ENCODE peak calls at places on chromosome 19, in four cellular contexts. H, C, N and M are unnamed samples.

GRCh38 chr19:34686455-34686854 is 9.0 kb downstream of the ZNF302 start:
- DNase-seq in H (no peak), C (no peak), N (no peak), M (no peak)

GRCh38 chr19:5165697-5166019 is 175.0 kb downstream of the PTPRS start:
- DNase-seq in H (no peak), C (no peak), N (no peak), M (no peak)

GRCh38 chr19:31340059-31341025 is 8.9 kb downstream of the TSHZ3 start:
- DNase-seq in H (no peak), C (no peak), N (no peak), M (peak)

GRCh38 chr19:3832001-3832400 is 36.8 kb downstream of the ZFR2 start:
- DNase-seq in H (no peak), C (no peak), N (no peak), M (no peak)

GRCh38 chr19:1449467-1450442 is at the start of gene APC2:
- DNase-seq in H (no peak), C (no peak), N (peak), M (no peak)

GRCh38 chr19:43643326-43643725 is 3.7 kb upstream of the CADM4 start:
- DNase-seq in H (no peak), C (no peak), N (no peak), M (no peak)

GRCh38 chr19:6730153-6730804 is 7.1 kb downstream of the GPR108 start:
- DNase-seq in H (no peak), C (no peak), N (peak), M (no peak)

GRCh38 chr19:7924241-7924640 is 1.7 kb downstream of the CTXN1 start:
- DNase-seq in H (no peak), C (no peak), N (no peak), M (no peak)

GRCh38 chr19:54104998-54105715 is 2.5 kb downstream of the NDUFA3 start:
- DNase-seq in H (no peak), C (no peak), N (no peak), M (no peak)

GRCh38 chr19:42176649-42176989 is 40.9 kb downstream of the DEDD2 start:
- DNase-seq in H (no peak), C (no peak), N (peak), M (no peak)

GRCh38 chr19:17324357-17325114 is 10.1 kb downstream of the ANO8 start:
- DNase-seq in H (no peak), C (no peak), N (no peak), M (no peak)

GRCh38 chr19:37991841-37992248 is 84.8 kb downstream of the SIPA1L3 start:
- DNase-seq in H (no peak), C (peak), N (no peak), M (no peak)

GRCh38 chr19:15280048-15280725 is 47.9 kb upstream of the EPHX3 start:
- DNase-seq in H (no peak), C (peak), N (no peak), M (no peak)

GRCh38 chr19:5336195-5336965 is 4.2 kb downstream of the PTPRS start:
- DNase-seq in H (no peak), C (no peak), N (no peak), M (no peak)

GRCh38 chr19:35027851-35028599 is 2.2 kb upstream of the SCN1B start:
- DNase-seq in H (no peak), C (no peak), N (no peak), M (no peak)

GRCh38 chr19:51926784-51927741 is at the start of gene ZNF613:
- DNase-seq in H (peak), C (peak), N (peak), M (peak)
- TF ChIP-seq CTCF in H (peak), C (peak), N (no peak), M (no peak)

GRCh38 chr19:45152504-45153338 is 8.1 kb downstream of the NKPD1 start:
- DNase-seq in H (no peak), C (no peak), N (no peak), M (no peak)
- TF ChIP-seq CTCF in H (no peak), C (no peak), N (no peak), M (no peak)

GRCh38 chr19:10421240-10421948 is 1.1 kb downstream of the PDE4A start:
- DNase-seq in H (no peak), C (no peak), N (no peak), M (no peak)
- TF ChIP-seq CTCF in H (peak), C (peak), N (no peak), M (no peak)

GRCh38 chr19:13152356-13152853 is 2.2 kb downstream of the IER2 start:
- DNase-seq in H (no peak), C (no peak), N (no peak), M (no peak)

GRCh38 chr19:13150919-13151604 is 851 bp downstream of the IER2 start:
- DNase-seq in H (no peak), C (no peak), N (no peak), M (peak)

GRCh38 chr19:13150187-13150918 is at the start of the genes IER2 and STX10:
- DNase-seq in H (no peak), C (peak), N (peak), M (peak)

GRCh38 chr19:13152854-13153626 is 2.8 kb downstream of the IER2 start:
- DNase-seq in H (no peak), C (peak), N (peak), M (peak)

GRCh38 chr19:13151605-13152355 is 1.6 kb downstream of the IER2 start:
- DNase-seq in H (no peak), C (peak), N (peak), M (peak)
- TF ChIP-seq CTCF in H (no peak), C (no peak), N (no peak), M (no peak)

DNA sequence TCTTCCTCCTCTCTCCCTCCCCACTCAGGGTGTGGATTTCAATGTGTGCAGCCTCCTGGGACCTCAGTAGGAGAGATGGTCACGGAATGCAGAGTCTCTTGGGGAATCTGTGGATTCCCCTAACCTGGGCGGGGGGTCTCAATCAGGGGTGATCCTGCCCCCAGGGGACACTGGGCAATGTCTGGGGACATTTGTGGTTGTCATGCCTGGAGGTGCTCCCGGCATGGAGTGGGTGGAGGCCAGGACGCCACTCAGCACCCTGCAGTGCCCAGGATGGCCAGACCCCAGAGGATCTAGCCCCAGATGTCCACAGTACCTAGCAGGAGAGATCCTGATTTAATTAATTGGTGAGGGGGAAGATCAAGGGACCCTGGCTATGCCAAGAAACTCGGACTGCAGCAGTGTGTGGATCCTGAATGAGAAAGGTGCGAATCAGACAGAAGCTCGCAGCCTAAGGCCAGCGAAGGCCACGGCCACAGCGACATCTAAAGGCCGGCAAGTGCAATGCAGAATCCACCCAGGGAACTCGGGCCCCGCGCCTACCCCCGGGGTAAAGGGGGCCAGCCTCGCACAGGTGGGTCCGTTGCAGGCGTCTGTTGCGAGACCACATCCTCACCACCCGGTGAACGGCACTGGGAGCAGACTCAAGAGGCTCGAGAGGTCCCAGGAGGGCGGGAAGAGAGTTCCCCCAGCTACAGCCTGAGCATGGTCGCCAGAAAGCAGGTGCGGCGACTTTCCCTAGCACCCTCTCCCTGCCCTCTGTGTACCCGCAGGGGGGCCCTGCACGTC is 88.8 kb downstream of the GNG7 start:
- DNase-seq in H (no peak), C (no peak), N (no peak), M (no peak)
- TF ChIP-seq CTCF in H (peak), C (peak), N (peak), M (peak)

DNA sequence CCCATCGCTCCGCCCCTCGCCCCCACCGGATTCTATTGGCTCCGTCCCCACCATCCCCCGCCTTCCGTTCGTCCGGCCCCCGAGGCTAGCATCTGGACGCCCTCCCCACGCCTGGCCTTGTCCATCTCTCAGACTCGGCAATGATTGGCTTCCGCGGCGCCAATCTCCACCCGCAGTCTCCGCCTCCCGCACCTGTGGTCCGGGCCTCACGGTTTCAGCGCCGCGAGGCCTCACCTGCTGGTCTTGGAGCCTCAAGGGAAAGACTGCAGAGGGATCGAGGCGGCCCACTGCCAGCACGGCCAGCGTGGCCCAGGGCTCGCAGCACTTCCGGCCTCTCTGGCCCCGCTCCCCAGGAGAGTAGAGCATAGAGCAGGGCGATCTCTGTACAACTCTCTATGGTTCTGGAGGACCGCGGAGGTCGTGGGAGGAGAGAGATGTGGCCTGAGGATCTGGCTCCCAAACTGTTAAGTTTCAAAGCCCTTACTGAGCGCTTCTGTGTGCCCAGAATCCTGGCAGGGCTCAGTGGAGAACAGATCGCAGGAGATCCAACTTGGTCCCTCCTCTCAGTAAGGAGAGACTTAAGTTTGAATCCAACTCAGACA is at the start of gene ERCC1:
- DNase-seq in H (no peak), C (peak), N (peak), M (peak)
- TF ChIP-seq CTCF in H (no peak), C (no peak), N (no peak), M (no peak)

DNA sequence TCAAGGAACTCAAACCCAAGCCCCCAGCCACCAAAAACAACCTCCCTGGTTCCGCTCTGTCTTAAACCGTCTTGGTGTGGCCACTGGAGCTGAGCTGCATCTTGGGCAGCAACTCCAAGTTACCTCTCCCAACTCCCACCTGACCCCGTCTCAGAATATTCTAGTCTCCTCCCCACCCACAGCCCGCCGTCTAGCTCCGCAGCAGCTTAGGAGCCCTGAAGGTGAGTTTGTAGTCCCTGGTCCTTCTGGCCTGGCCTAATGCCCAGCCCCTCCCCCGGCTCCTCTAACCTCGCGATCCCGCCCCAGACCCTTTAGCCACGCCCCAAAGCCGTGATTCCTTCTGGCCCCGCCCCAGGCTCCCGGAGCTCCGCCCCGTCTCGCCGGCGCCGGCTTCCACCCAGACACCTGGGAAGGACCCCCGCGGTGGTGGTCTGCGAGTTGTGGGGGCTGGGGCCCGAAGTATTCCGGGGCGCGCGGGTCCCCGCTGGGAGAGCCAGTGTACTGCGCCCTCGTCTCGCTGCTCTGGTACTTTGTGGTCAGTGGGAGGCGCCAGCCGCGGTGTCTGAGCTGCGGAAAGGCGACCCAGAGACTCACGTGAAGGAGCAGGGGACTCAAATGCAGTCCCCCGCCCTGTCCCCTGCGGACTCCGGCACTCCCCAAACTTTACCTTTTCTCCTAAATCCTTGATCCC is 2.5 kb upstream of the LHB start:
- DNase-seq in H (no peak), C (peak), N (peak), M (no peak)
- TF ChIP-seq CTCF in H (no peak), C (no peak), N (peak), M (peak)

GRCh38 chr19:56155124-56155687 is 14.1 kb downstream of the ZNF444 start:
- DNase-seq in H (no peak), C (no peak), N (peak), M (no peak)
- TF ChIP-seq CTCF in H (no peak), C (peak), N (peak), M (peak)